ENCODE peak calls at places on chromosomes 16 and 17, in six cellular contexts. A is breast epithelium, I is sigmoid colon, B is body of pancreas, G is ovary, S is stomach. Q is an unnamed sample. For H3K36me3, the result is how much of the 10 kb centered on the place peaks cover.

GRCh38 chr16:20868890-20869289 is 31.3 kb downstream of the DCUN1D3 start:
- DNase-seq in A (peak), I (peak), B (peak), G (peak), S (peak), Q (no peak)

GRCh38 chr16:49411121-49411970 is 37.7 kb downstream of the C16orf78 start:
- DNase-seq in A (no peak), I (peak), B (no peak), G (no peak), S (no peak), Q (no peak)

GRCh38 chr16:80369559-80369958 is 171.2 kb upstream of the DYNLRB2 start:
- DNase-seq in A (no peak), I (peak), B (peak), G (peak), S (peak), Q (no peak)

GRCh38 chr16:881219-882097 is 80.9 kb upstream of the GNG13 start:
- DNase-seq in A (no peak), I (peak), B (no peak), G (no peak), S (no peak), Q (peak)

GRCh38 chr17:78897639-78897996 is 5.4 kb downstream of the CEP295NL start:
- DNase-seq in A (no peak), I (no peak), B (no peak), G (no peak), S (no peak), Q (no peak)

GRCh38 chr17:33461051-33461450 is 168.0 kb upstream of the ASIC2 start:
- DNase-seq in A (no peak), I (no peak), B (no peak), G (no peak), S (no peak), Q (no peak)

GRCh38 chr17:17107891-17108680 is 65.8 kb downstream of the MPRIP start:
- DNase-seq in A (no peak), I (no peak), B (no peak), G (no peak), S (peak), Q (no peak)

GRCh38 chr16:610513-611381 is 20.0 kb upstream of the WFIKKN1 start:
- DNase-seq in A (no peak), I (peak), B (peak), G (no peak), S (peak), Q (peak)

GRCh38 chr16:86584726-86585721 is 6.7 kb downstream of the FOXL1 start:
- DNase-seq in A (no peak), I (no peak), B (no peak), G (no peak), S (no peak), Q (no peak)

GRCh38 chr16:17543073-17543472 is 72.3 kb upstream of the XYLT1 start:
- DNase-seq in A (no peak), I (no peak), B (no peak), G (no peak), S (no peak), Q (no peak)

GRCh38 chr17:58120195-58120822 is 27.9 kb upstream of the OR4D1 start:
- DNase-seq in A (no peak), I (no peak), B (peak), G (peak), S (peak), Q (no peak)

GRCh38 chr17:40340880-40341807 is 23.4 kb downstream of the GJD3 start:
- DNase-seq in A (peak), I (peak), B (peak), G (peak), S (peak), Q (peak)

GRCh38 chr17:76566988-76567431 is 18.6 kb downstream of the ST6GALNAC2 start:
- DNase-seq in A (no peak), I (no peak), B (no peak), G (no peak), S (no peak), Q (no peak)

GRCh38 chr17:76568771-76569170 is 16.9 kb downstream of the ST6GALNAC2 start:
- DNase-seq in A (no peak), I (no peak), B (no peak), G (no peak), S (no peak), Q (peak)

GRCh38 chr17:76565728-76566612 is 19.7 kb downstream of the ST6GALNAC2 start:
- DNase-seq in A (no peak), I (no peak), B (no peak), G (no peak), S (no peak), Q (no peak)

GRCh38 chr17:76567634-76568432 is 17.8 kb downstream of the ST6GALNAC2 start:
- DNase-seq in A (no peak), I (no peak), B (no peak), G (no peak), S (peak), Q (peak)

DNA sequence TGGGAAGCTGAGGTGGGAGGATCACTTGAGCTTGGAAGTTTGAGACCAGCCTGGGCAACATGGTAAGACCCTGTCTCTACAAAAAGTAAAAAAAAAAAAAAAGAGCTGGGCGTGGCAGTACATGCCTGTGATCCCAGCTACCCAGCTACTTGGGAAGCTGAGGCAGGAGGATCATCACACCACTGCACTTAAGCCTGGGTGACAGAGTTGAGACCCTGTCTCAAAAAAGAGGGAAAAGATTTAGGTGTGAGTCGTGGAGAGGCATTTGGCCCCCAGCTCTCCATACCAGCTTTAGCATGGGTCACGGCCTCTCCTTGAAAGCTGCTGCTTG is 19.1 kb downstream of the ST6GALNAC2 start:
- DNase-seq in A (no peak), I (no peak), B (no peak), G (no peak), S (no peak), Q (no peak)
- TF ChIP-seq POLR2A in A (no peak), I (no peak), B (no peak), G (no peak), S (no peak), Q (no peak)

GRCh38 chr16:84777435-84777834 is 42.4 kb upstream of the CRISPLD2 start:
- DNase-seq in A (no peak), I (peak), B (no peak), G (no peak), S (no peak), Q (no peak)

GRCh38 chr16:84774810-84775209 is 45.0 kb upstream of the CRISPLD2 start:
- DNase-seq in A (no peak), I (peak), B (no peak), G (no peak), S (no peak), Q (no peak)

GRCh38 chr16:84769416-84769815 is 50.4 kb upstream of the CRISPLD2 start:
- DNase-seq in A (no peak), I (peak), B (no peak), G (no peak), S (no peak), Q (no peak)

GRCh38 chr16:84775262-84775810 is 44.4 kb upstream of the CRISPLD2 start:
- DNase-seq in A (no peak), I (peak), B (no peak), G (no peak), S (no peak), Q (no peak)

DNA sequence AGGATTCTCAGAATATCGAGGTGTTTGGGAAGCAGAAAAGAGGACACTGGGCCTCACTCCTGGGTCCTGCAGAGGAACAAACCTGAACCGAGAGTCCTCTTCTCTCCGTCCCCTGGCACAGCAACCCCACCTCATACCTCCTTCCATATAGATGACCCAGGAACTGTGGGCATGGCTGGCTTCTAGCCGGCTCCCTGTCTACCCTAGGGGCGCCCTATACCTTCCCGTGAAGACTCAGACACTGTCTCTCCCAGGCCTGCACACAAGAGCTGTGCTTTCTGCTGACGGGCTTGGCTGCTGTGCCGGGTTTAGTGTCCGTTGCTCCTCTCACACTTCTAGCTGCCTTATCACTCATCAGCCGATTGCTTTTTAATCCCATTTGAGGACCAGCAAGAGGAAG is 46.5 kb upstream of the CRISPLD2 start:
- DNase-seq in A (no peak), I (peak), B (no peak), G (no peak), S (no peak), Q (no peak)
- H3K36me3 ChIP-seq in A (under half), I (under half), B (under half), G (under half), S (under half), Q (half or more)

GRCh38 chr17:68205251-68205807 is 42.5 kb upstream of the AMZ2 start:
- DNase-seq in A (peak), I (peak), B (peak), G (peak), S (peak), Q (peak)
- TF ChIP-seq POLR2A in A (peak), I (peak), B (peak), G (peak), S (no peak), Q (peak)

GRCh38 chr16:2458887-2459646 is 842 bp upstream of the TEDC2 start:
- DNase-seq in A (no peak), I (no peak), B (no peak), G (no peak), S (no peak), Q (peak)

GRCh38 chr16:2457946-2458345 is 2.0 kb upstream of the TEDC2 start:
- DNase-seq in A (no peak), I (no peak), B (no peak), G (no peak), S (no peak), Q (no peak)

GRCh38 chr16:2460391-2460713 is 443 bp downstream of the TEDC2 start:
- DNase-seq in A (no peak), I (no peak), B (no peak), G (no peak), S (no peak), Q (no peak)

GRCh38 chr16:2460916-2461315 is 1.0 kb downstream of the TEDC2 start:
- DNase-seq in A (no peak), I (no peak), B (no peak), G (no peak), S (no peak), Q (no peak)

GRCh38 chr16:2459647-2460390 is at the start of gene TEDC2:
- DNase-seq in A (peak), I (peak), B (peak), G (peak), S (peak), Q (peak)
- H3K36me3 ChIP-seq in A (under half), I (under half), B (under half), G (under half), S (under half), Q (under half)

GRCh38 chr17:82441686-82442487 is 8.7 kb downstream of the CYBC1 start:
- DNase-seq in A (no peak), I (no peak), B (no peak), G (no peak), S (no peak), Q (peak)
- TF ChIP-seq POLR2A in A (no peak), I (no peak), B (no peak), G (no peak), S (no peak), Q (no peak)

GRCh38 chr17:45108051-45108450 is 24.3 kb downstream of the PLCD3 start:
- DNase-seq in A (no peak), I (no peak), B (no peak), G (no peak), S (no peak), Q (no peak)

GRCh38 chr17:45106101-45106500 is 26.2 kb downstream of the PLCD3 start:
- DNase-seq in A (no peak), I (no peak), B (no peak), G (no peak), S (no peak), Q (no peak)

GRCh38 chr17:45106582-45106981 is 25.7 kb downstream of the PLCD3 start:
- DNase-seq in A (no peak), I (no peak), B (no peak), G (no peak), S (no peak), Q (no peak)

GRCh38 chr17:45108595-45109521 is 23.5 kb downstream of the PLCD3 start:
- DNase-seq in A (no peak), I (no peak), B (no peak), G (no peak), S (peak), Q (no peak)

GRCh38 chr17:45107286-45107685 is 25.0 kb downstream of the PLCD3 start:
- DNase-seq in A (no peak), I (no peak), B (no peak), G (no peak), S (no peak), Q (no peak)
- H3K36me3 ChIP-seq in A (under half), I (under half), B (under half), G (under half), S (half or more), Q (half or more)

DNA sequence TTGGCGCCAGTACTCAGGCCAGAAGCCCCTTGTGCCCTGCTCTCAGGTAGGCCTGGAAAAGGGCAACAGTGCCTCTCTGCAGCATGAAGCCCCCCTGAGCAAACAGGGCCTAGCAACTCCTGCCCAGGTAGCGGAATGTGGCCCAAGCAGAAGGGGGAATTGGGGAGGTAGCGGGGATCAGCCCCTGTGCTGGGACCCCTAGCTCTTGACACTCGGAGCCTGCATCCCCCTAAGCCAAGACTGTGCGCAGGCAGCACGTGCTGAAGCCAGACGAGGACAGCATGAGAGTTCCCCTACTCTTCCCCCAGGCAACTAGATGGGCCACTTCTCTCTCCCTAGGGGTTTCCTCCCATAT is 823 bp upstream of the CD2BP2 start:
- DNase-seq in A (no peak), I (no peak), B (no peak), G (no peak), S (no peak), Q (peak)
- TF ChIP-seq POLR2A in A (no peak), I (no peak), B (no peak), G (no peak), S (no peak), Q (no peak)

DNA sequence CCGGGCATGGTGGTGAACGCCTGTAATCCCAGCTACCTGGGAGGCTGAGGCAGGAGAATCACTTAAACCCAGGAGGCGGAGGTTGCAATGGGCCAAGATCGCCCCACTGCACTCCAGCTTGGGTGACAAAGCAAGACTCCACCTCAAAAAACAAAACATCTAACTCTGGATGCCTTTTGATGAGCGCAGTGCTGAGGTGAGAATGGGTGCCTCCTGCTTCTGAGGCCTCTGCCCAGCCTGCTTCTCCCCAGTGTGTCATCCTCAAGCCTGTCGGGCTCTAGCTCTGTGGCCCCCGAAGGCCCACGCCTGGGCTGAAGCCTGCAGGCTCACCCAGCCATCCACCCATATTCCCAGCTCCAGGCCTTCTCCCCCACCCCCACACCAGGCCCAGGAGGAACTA is 10.5 kb upstream of the MTSS2 start:
- DNase-seq in A (no peak), I (no peak), B (no peak), G (no peak), S (no peak), Q (no peak)
- H3K36me3 ChIP-seq in A (under half), I (under half), B (under half), G (under half), S (under half), Q (under half)